ENCODE peak calls at places on chromosome 6, in four cellular contexts. F is left cardiac atrium; O is activated gamma-delta T cell; S is activated naive CD8-positive, alpha-beta T cell treated with anti-CD3 and anti-CD28 coated beads for 36 hours. N is an unnamed sample.

GRCh38 chr6:167898673-167899311 is 72.1 kb downstream of the AFDN start:
- DNase-seq in F (no peak), O (no peak), S (no peak), N (no peak)

GRCh38 chr6:78526432-78526831 is 340.9 kb upstream of the IRAK1BP1 start:
- DNase-seq in F (no peak), O (no peak), S (no peak), N (no peak)

GRCh38 chr6:88566746-88567534 is 396.5 kb downstream of the RNGTT start:
- DNase-seq in F (no peak), O (no peak), S (no peak), N (no peak)

GRCh38 chr6:2982464-2983121 is 11.2 kb upstream of the SERPINB6 start:
- DNase-seq in F (no peak), O (no peak), S (no peak), N (no peak)

GRCh38 chr6:106574729-106575458 is 54.4 kb downstream of the RTN4IP1 start:
- DNase-seq in F (no peak), O (no peak), S (no peak), N (no peak)

GRCh38 chr6:157228421-157229218 is 94.7 kb downstream of the TMEM242 start:
- DNase-seq in F (no peak), O (no peak), S (no peak), N (peak)

GRCh38 chr6:162644153-162644552 is 83.4 kb downstream of the PRKN start:
- DNase-seq in F (no peak), O (no peak), S (no peak), N (no peak)

GRCh38 chr6:72657798-72658197 is 35.9 kb downstream of the KCNQ5 start:
- DNase-seq in F (no peak), O (no peak), S (no peak), N (no peak)

GRCh38 chr6:21227486-21227885 is 366.1 kb upstream of the SOX4 start:
- DNase-seq in F (no peak), O (no peak), S (no peak), N (no peak)

GRCh38 chr6:1306133-1306532 is 5.8 kb upstream of the FOXQ1 start:
- DNase-seq in F (no peak), O (no peak), S (no peak), N (no peak)

GRCh38 chr6:44696686-44697085 is 309.2 kb downstream of the CDC5L start:
- DNase-seq in F (no peak), O (no peak), S (no peak), N (no peak)

GRCh38 chr6:43570876-43571441 is 4.9 kb downstream of the XPO5 start:
- DNase-seq in F (no peak), O (no peak), S (no peak), N (no peak)

GRCh38 chr6:10266061-10266460 is 148.8 kb downstream of the TFAP2A start:
- DNase-seq in F (no peak), O (no peak), S (no peak), N (no peak)

GRCh38 chr6:163730496-163731210 is 316.1 kb downstream of the QKI start:
- DNase-seq in F (no peak), O (no peak), S (no peak), N (no peak)

GRCh38 chr6:108888052-108888451 is 39.8 kb downstream of the ARMC2 start:
- DNase-seq in F (no peak), O (no peak), S (no peak), N (no peak)

GRCh38 chr6:166558156-166559025 is 28.1 kb downstream of the RAMACL start:
- DNase-seq in F (no peak), O (no peak), S (no peak), N (no peak)

GRCh38 chr6:89508755-89509563 is 76.0 kb downstream of the ANKRD6 start:
- DNase-seq in F (no peak), O (no peak), S (no peak), N (no peak)

GRCh38 chr6:126153661-126154060 is 167.3 kb downstream of the TRMT11 start:
- DNase-seq in F (no peak), O (no peak), S (no peak), N (no peak)

N was measured in activated T-cell treated with anti-CD3 and anti-CD28 coated beads, Interleukin-2, amount 50 U/mL, for 24 hours.